ENCODE peak calls at places on chromosome 9, in eight cellular contexts. P is GM12878, A is lower leg skin, T is stomach, K is H1, Y is heart left ventricle, M is HepG2, L is A549. D is an unnamed sample.

GRCh38 chr9:118618091-118618490 is 751.1 kb downstream of the BRINP1 start:
- DNase-seq in P (no peak), A (no peak), T (no peak), K (no peak), Y (no peak), M (no peak), L (no peak), D (no peak)

GRCh38 chr9:93209576-93210323 is 25.8 kb downstream of the WNK2 start:
- DNase-seq in P (no peak), A (no peak), T (no peak), K (no peak), Y (no peak), M (no peak), L (no peak), D (no peak)

GRCh38 chr9:4114569-4115505 is 185.0 kb downstream of the GLIS3 start:
- DNase-seq in P (no peak), A (no peak), T (no peak), K (no peak), Y (no peak), M (no peak), L (no peak), D (no peak)

GRCh38 chr9:104810421-104811339 is 46.8 kb downstream of the NIPSNAP3B start:
- DNase-seq in P (no peak), A (no peak), T (peak; percentile 74), K (no peak), Y (peak; percentile 18), M (no peak), L (peak; percentile 8), D (no peak)

GRCh38 chr9:91908293-91908623 is 41.8 kb downstream of the ROR2 start:
- DNase-seq in P (no peak), A (no peak), T (no peak), K (no peak), Y (no peak), M (no peak), L (no peak), D (no peak)

GRCh38 chr9:37769306-37769705 is 15.6 kb downstream of the EXOSC3 start:
- DNase-seq in P (no peak), A (no peak), T (no peak), K (no peak), Y (no peak), M (no peak), L (no peak), D (peak; percentile 47)

GRCh38 chr9:11973011-11973410 is 720.2 kb upstream of the TYRP1 start:
- DNase-seq in P (no peak), A (no peak), T (no peak), K (no peak), Y (no peak), M (no peak), L (no peak), D (no peak)

GRCh38 chr9:32455738-32456137 is 70.3 kb downstream of the RIGI start:
- DNase-seq in P (no peak), A (no peak), T (no peak), K (no peak), Y (peak; percentile 23), M (no peak), L (no peak), D (no peak)

GRCh38 chr9:134336924-134337323 is 10.7 kb downstream of the RXRA start:
- DNase-seq in P (no peak), A (no peak), T (no peak), K (no peak), Y (no peak), M (no peak), L (no peak), D (peak; percentile 41)

GRCh38 chr9:134335095-134335489 is 8.8 kb downstream of the RXRA start:
- DNase-seq in P (no peak), A (no peak), T (no peak), K (no peak), Y (no peak), M (no peak), L (no peak), D (peak; percentile 66)

GRCh38 chr9:134333874-134334581 is 7.8 kb downstream of the RXRA start:
- DNase-seq in P (no peak), A (no peak), T (no peak), K (no peak), Y (no peak), M (no peak), L (no peak), D (no peak)

GRCh38 chr9:134336174-134336705 is 10.0 kb downstream of the RXRA start:
- DNase-seq in P (no peak), A (no peak), T (no peak), K (no peak), Y (no peak), M (no peak), L (no peak), D (no peak)

DNA sequence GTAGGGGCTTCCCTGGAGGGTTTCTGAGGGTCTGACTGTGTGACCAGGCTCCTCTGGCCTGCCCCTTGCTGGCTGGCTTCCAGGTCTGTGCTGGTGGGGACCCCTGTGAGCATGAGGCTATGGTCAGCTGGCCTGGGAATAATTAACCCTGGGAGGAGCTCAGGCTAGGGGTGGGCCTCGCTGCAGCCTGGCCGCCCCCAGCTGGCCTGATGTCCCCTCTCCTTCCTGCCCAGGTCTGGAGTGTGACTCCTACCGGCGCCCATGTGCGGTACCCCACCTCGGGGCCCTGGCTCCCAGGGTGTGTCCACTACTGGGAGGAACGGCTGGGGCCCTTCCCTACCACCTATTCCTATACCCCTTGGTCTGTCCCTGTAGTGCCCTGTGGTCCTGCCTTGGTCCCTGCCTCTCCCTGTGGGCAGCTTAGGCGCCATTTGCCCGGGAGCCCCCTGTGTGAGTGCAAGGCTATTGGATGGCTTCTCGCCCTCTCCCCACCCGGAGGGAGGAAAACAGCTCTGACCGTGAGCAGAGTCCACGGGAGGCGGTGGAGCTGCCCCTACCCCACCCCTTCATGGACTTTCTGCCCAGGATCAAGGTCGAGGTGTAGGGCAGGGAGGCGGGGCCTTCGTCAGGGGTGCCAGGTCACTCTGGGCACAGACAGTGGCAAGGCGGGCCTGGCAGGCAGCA is 9.4 kb downstream of the RXRA start:
- DNase-seq in P (no peak), A (no peak), T (peak; percentile 43), K (no peak), Y (no peak), M (no peak), L (no peak), D (no peak)
- TF ChIP-seq POLR2A in P (no peak), A (no peak), T (no peak), K (no peak), Y (no peak), M (no peak), L (no peak), D (no peak)

GRCh38 chr9:121599872-121600585 is 51.4 kb upstream of the DAB2IP start:
- DNase-seq in P (no peak), A (no peak), T (no peak), K (peak; percentile 61), Y (no peak), M (no peak), L (peak; percentile 48), D (no peak)

GRCh38 chr9:121601234-121601633 is 50.2 kb upstream of the DAB2IP start:
- DNase-seq in P (no peak), A (no peak), T (no peak), K (no peak), Y (no peak), M (peak; percentile 44), L (no peak), D (no peak)

GRCh38 chr9:121598167-121599000 is 53.0 kb upstream of the DAB2IP start:
- DNase-seq in P (no peak), A (peak; percentile 96), T (peak; percentile 89), K (peak; percentile 88), Y (peak; percentile 86), M (no peak), L (no peak), D (no peak)

GRCh38 chr9:121597693-121598166 is 53.7 kb upstream of the DAB2IP start:
- DNase-seq in P (no peak), A (no peak), T (no peak), K (no peak), Y (no peak), M (no peak), L (no peak), D (no peak)

GRCh38 chr9:121599186-121599871 is 52.1 kb upstream of the DAB2IP start:
- DNase-seq in P (no peak), A (peak; percentile 90), T (peak; percentile 92), K (peak; percentile 90), Y (peak; percentile 83), M (peak; percentile 64), L (peak; percentile 84), D (no peak)
- TF ChIP-seq POLR2A in P (no peak), A (no peak), T (no peak), K (no peak), Y (peak; percentile 68), M (no peak), L (peak; percentile 45), D (no peak)

GRCh38 chr9:136693490-136694162 is 6.4 kb upstream of the AGPAT2 start:
- DNase-seq in P (no peak), A (no peak), T (peak; percentile 88), K (peak; percentile 45), Y (no peak), M (peak; percentile 63), L (peak; percentile 95), D (no peak)
- TF ChIP-seq POLR2A in P (no peak), A (no peak), T (no peak), K (no peak), Y (no peak), M (no peak), L (no peak), D (no peak)

GRCh38 chr9:137146527-137146918 is 7.6 kb downstream of the GRIN1 start:
- DNase-seq in P (no peak), A (no peak), T (no peak), K (no peak), Y (no peak), M (no peak), L (no peak), D (no peak)

GRCh38 chr9:137145731-137146526 is 7.0 kb downstream of the GRIN1 start:
- DNase-seq in P (no peak), A (no peak), T (no peak), K (no peak), Y (no peak), M (no peak), L (no peak), D (no peak)

GRCh38 chr9:137147793-137148160 is 8.8 kb downstream of the GRIN1 start:
- DNase-seq in P (no peak), A (no peak), T (no peak), K (no peak), Y (no peak), M (no peak), L (no peak), D (no peak)

GRCh38 chr9:137148242-137148641 is 9.3 kb downstream of the GRIN1 start:
- DNase-seq in P (no peak), A (no peak), T (no peak), K (no peak), Y (no peak), M (no peak), L (no peak), D (no peak)

DNA sequence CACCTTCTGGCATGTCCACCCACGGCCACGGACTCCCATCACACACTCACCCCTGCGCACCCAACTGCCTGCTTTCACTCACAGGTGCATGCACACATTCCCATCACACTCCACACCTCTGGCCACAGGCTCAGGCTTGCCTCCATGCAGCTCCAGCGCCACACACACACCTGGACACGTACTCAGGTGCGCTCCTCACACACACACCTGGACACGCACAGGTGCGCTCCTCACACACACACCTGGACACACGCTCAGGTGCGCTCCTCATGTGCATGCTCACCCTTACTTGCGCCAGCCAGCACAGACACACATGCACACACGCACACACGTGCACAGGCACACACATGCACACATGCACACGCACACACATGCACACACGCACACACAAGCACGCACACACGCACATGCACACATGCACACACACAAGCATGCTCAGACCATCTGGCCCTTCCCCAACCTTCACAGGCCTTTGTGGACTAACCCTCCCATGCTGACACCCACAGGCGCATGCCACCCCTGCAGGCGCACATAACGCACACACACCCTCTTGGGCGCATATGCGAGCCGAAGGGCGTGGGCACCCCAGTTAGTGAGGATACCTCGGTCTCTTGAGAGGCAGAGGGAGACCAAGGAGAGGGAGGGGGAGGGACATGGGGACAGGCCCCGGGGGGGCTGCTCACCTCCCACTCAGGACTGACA is 8.3 kb downstream of the GRIN1 start:
- DNase-seq in P (no peak), A (no peak), T (no peak), K (no peak), Y (no peak), M (no peak), L (no peak), D (no peak)
- TF ChIP-seq POLR2A in P (no peak), A (no peak), T (no peak), K (no peak), Y (no peak), M (no peak), L (no peak), D (no peak)

D was measured in erythroblast.